ENCODE peak calls at places on chromosome 5, in seven cellular contexts. J is PC-3, S is psoas muscle, L is Peyer's patch, O is GM13976, C is lower lobe of right lung, N is RWPE1. U is an unnamed sample.

GRCh38 chr5:172658869-172659513 is 17.9 kb downstream of the NEURL1B start:
- DNase-seq in J (no peak), S (peak), L (peak), O (no peak), C (peak), N (no peak), U (no peak)

GRCh38 chr5:144583493-144584154 is 413.0 kb downstream of the KCTD16 start:
- DNase-seq in J (no peak), S (no peak), L (no peak), O (no peak), C (no peak), N (no peak), U (no peak)

GRCh38 chr5:108801301-108801700 is 53.6 kb downstream of the FER start:
- DNase-seq in J (no peak), S (no peak), L (no peak), O (no peak), C (no peak), N (no peak), U (no peak)

GRCh38 chr5:72302171-72302570 is 17.9 kb downstream of the MRPS27 start:
- DNase-seq in J (no peak), S (no peak), L (no peak), O (no peak), C (no peak), N (no peak), U (no peak)

GRCh38 chr5:9667906-9668305 is 37.8 kb upstream of the TAS2R1 start:
- DNase-seq in J (no peak), S (no peak), L (no peak), O (no peak), C (no peak), N (no peak), U (no peak)

GRCh38 chr5:134110382-134110781 is 4.1 kb upstream of the TCF7 start:
- DNase-seq in J (no peak), S (no peak), L (no peak), O (peak), C (no peak), N (peak), U (no peak)

GRCh38 chr5:64693636-64694035 is 3.3 kb downstream of the SHISAL2B start:
- DNase-seq in J (peak), S (no peak), L (no peak), O (no peak), C (no peak), N (peak), U (no peak)

GRCh38 chr5:13278148-13278547 is 666.3 kb downstream of the DNAH5 start:
- DNase-seq in J (peak), S (no peak), L (no peak), O (no peak), C (no peak), N (no peak), U (no peak)

GRCh38 chr5:159286420-159287035 is 23.4 kb downstream of the UBLCP1 start:
- DNase-seq in J (peak), S (no peak), L (no peak), O (no peak), C (no peak), N (no peak), U (no peak)

GRCh38 chr5:111364992-111365391 is 140.8 kb downstream of the CAMK4 start:
- DNase-seq in J (peak), S (no peak), L (no peak), O (no peak), C (no peak), N (no peak), U (no peak)

GRCh38 chr5:158115468-158115867 is 256.5 kb upstream of the CLINT1 start:
- DNase-seq in J (no peak), S (no peak), L (no peak), O (no peak), C (no peak), N (no peak), U (no peak)

GRCh38 chr5:66655395-66656324 is 59.5 kb downstream of the MAST4 start:
- DNase-seq in J (no peak), S (no peak), L (no peak), O (no peak), C (no peak), N (no peak), U (no peak)

GRCh38 chr5:54398191-54398590 is 57.3 kb upstream of the HSPB3 start:
- DNase-seq in J (no peak), S (no peak), L (no peak), O (no peak), C (no peak), N (no peak), U (no peak)

GRCh38 chr5:79513519-79514390 is at the start of gene HOMER1:
- DNase-seq in J (peak), S (peak), L (peak), O (peak), C (peak), N (peak), U (peak)

GRCh38 chr5:33491941-33492340 is 51.2 kb downstream of the TARS1 start:
- DNase-seq in J (no peak), S (no peak), L (no peak), O (no peak), C (no peak), N (no peak), U (no peak)

GRCh38 chr5:756865-757345 is 27.6 kb downstream of the ZDHHC11B start:
- DNase-seq in J (no peak), S (no peak), L (peak), O (peak), C (peak), N (no peak), U (peak)

GRCh38 chr5:142544946-142545652 is 140.8 kb downstream of the FGF1 start:
- DNase-seq in J (no peak), S (no peak), L (no peak), O (no peak), C (no peak), N (no peak), U (no peak)

GRCh38 chr5:140225396-140225795 is 50.4 kb downstream of the CYSTM1 start:
- DNase-seq in J (no peak), S (no peak), L (no peak), O (no peak), C (no peak), N (no peak), U (no peak)

GRCh38 chr5:73940026-73940425 is 314.0 kb downstream of the ARHGEF28 start:
- DNase-seq in J (no peak), S (no peak), L (no peak), O (no peak), C (no peak), N (no peak), U (no peak)

DNA sequence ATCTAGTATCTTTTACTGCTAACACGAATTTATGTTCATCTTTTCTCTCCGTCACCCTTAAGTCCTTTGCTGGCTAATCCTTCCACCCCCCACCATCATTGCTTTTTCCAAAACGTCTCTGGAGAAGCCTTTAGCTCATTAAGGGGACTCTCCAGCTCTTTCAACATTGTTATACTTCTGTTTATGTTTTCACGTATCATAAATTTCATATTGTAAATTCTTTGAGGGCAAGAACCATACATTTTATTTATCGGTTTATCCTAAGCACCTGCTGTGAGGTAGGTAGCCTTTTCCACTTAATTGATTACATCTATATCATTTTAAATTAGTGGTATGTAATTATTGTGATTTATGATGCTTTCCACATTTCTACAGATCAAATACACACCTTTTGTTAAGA is 15.6 kb upstream of the SNX2 start:
- DNase-seq in J (no peak), S (no peak), L (no peak), O (no peak), C (no peak), N (no peak), U (no peak)
- TF ChIP-seq CTCF in J (no peak), S (no peak), L (no peak), O (no peak), C (no peak), N (no peak), U (no peak)

DNA sequence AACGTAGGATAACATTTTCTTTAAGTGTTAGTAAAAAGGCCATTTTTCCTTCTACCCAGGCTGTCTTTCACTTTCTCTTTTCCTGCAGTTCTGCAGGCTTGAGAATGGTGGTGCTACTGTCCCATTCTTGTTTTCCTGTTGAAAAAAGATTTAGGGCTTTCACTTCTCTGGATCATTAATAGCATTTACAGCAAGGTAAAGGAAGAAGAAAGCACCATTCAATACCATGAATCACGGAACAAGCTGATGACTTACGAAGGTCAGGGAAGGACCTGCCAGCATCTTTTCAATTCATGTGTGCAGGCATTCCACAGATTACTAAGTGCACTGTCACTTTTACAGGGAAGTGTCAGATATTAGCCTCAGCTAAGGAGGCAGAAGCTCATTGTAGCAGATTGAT is 292.8 kb downstream of the YTHDC2 start:
- DNase-seq in J (peak), S (no peak), L (no peak), O (no peak), C (no peak), N (no peak), U (no peak)
- TF ChIP-seq CTCF in J (peak), S (no peak), L (no peak), O (no peak), C (peak), N (no peak), U (no peak)

DNA sequence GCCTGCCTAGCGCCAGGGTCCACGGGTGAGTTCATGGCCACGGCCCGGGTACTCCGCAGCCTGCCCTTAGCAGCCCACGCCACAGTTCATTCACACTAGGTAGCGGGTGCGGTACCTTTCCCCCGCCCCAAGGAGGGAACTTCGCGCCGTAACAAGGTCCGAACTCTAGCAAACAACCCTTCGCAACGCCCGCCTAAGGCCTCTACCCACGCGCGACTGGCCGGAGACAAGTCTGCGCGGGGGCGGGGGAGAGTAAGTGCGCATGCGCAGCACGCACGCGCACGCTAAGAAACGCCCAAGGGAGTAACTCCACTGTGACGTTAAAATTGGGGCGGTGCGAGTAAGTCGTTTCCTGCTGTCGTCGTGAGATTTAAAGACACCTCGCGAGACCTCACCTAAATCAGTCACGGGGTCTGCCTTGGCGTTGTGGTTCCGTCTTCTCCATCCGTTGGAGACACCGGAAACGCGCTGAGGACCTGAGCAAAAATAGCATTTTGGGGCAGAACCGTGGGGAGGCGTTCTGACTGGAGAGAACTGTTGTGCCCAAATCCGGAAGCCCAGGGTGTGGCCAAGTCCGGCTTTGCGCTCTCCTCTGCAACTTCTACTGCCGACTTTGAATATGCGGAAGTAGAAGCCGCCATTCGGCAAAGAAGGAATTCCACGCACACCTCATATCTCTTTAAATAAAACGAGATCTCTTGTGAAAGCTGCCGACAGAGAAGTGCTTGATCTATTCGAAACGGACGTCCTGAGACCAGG is at the start of gene RAPGEF6:
- DNase-seq in J (peak), S (peak), L (peak), O (peak), C (peak), N (peak), U (peak)
- TF ChIP-seq CTCF in J (no peak), S (no peak), L (no peak), O (no peak), C (no peak), N (no peak), U (no peak)

GRCh38 chr5:75048457-75048953 is 3.9 kb downstream of the GCNT4 start:
- DNase-seq in J (no peak), S (no peak), L (no peak), O (peak), C (no peak), N (no peak), U (peak)

GRCh38 chr5:75049581-75050274 is 2.6 kb downstream of the GCNT4 start:
- DNase-seq in J (peak), S (no peak), L (peak), O (peak), C (peak), N (peak), U (peak)

GRCh38 chr5:75052461-75053285 is at the start of gene GCNT4:
- DNase-seq in J (peak), S (peak), L (peak), O (peak), C (peak), N (peak), U (peak)

GRCh38 chr5:75051217-75051751 is 1.1 kb downstream of the GCNT4 start:
- DNase-seq in J (no peak), S (no peak), L (peak), O (no peak), C (no peak), N (no peak), U (no peak)

DNA sequence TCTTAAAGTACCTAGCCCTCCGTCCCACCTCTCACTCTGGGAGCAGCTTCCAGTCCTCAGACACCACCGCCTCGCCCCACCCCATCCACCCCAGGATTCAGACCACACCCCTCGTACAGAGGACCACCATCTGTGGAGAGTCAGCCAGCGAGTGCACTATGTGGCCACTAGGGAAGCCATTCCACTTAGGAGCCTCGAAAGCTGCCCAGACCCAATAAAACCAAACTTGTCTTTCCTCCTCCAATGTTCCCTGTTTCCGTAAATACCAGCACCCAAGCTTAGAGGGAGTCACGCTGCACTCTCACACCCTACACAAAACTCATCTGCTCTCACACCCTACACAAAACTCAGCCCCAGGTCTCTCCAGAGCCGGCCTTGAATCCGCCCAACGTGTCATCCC is 1.9 kb downstream of the GCNT4 start:
- DNase-seq in J (peak), S (no peak), L (no peak), O (no peak), C (no peak), N (no peak), U (no peak)
- TF ChIP-seq CTCF in J (no peak), S (no peak), L (no peak), O (no peak), C (no peak), N (no peak), U (no peak)

GRCh38 chr5:93570294-93571110 is 10.5 kb downstream of the NR2F1-AS1 start:
- DNase-seq in J (no peak), S (peak), L (no peak), O (no peak), C (no peak), N (no peak), U (peak)
- TF ChIP-seq CTCF in J (no peak), S (no peak), L (no peak), O (no peak), C (no peak), N (no peak), U (no peak)

GRCh38 chr5:87399720-87400119 is 13.0 kb downstream of the CCNH start:
- DNase-seq in J (no peak), S (no peak), L (no peak), O (no peak), C (no peak), N (no peak), U (no peak)

GRCh38 chr5:87403409-87403808 is 9.3 kb downstream of the CCNH start:
- DNase-seq in J (no peak), S (no peak), L (no peak), O (no peak), C (no peak), N (no peak), U (no peak)

GRCh38 chr5:87401626-87402025 is 11.1 kb downstream of the CCNH start:
- DNase-seq in J (no peak), S (no peak), L (no peak), O (no peak), C (no peak), N (no peak), U (no peak)

GRCh38 chr5:87398981-87399616 is 13.6 kb downstream of the CCNH start:
- DNase-seq in J (no peak), S (no peak), L (no peak), O (no peak), C (no peak), N (peak), U (no peak)

DNA sequence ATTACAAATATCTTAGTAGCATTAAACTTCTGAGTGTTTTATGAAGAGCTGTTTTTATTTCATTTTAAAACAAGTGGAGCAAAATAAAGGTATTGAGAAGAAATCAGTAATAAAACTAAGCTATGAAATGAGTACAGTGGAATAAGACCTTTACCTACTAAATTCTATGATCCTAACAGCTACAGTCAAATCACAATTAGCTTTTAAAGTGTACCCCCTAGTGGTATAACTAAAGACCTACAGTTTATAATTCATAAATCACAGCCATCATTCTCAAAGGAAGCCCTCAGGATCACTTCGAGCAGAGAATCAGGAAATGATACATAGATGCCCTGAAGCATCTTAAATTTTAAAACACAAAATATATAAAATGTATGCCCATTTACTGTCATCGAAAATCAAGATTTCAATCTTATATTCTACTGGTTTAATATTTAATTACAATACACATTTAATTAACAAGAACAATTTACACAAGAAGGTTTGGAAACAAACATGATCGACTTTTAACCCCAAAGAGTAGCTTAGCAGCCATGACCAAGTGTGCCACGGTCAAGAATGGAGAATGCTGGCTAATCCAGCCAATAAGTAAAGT is 12.3 kb downstream of the CCNH start:
- DNase-seq in J (peak), S (no peak), L (no peak), O (peak), C (no peak), N (peak), U (peak)
- TF ChIP-seq CTCF in J (peak), S (peak), L (peak), O (peak), C (peak), N (peak), U (no peak)

GRCh38 chr5:114305402-114306207 is 56.3 kb upstream of the KCNN2 start:
- DNase-seq in J (peak), S (no peak), L (no peak), O (no peak), C (no peak), N (no peak), U (peak)
- TF ChIP-seq CTCF in J (peak), S (peak), L (no peak), O (no peak), C (peak), N (peak), U (peak)

GRCh38 chr5:177041936-177042335 is 19.4 kb downstream of the ZNF346 start:
- DNase-seq in J (no peak), S (no peak), L (no peak), O (no peak), C (no peak), N (no peak), U (no peak)

GRCh38 chr5:177036921-177037320 is 14.4 kb downstream of the ZNF346 start:
- DNase-seq in J (no peak), S (no peak), L (no peak), O (no peak), C (no peak), N (no peak), U (no peak)

GRCh38 chr5:177036443-177036842 is 13.9 kb downstream of the ZNF346 start:
- DNase-seq in J (no peak), S (no peak), L (no peak), O (no peak), C (no peak), N (no peak), U (no peak)

GRCh38 chr5:177040814-177041410 is 18.4 kb downstream of the ZNF346 start:
- DNase-seq in J (no peak), S (no peak), L (no peak), O (no peak), C (no peak), N (no peak), U (no peak)

DNA sequence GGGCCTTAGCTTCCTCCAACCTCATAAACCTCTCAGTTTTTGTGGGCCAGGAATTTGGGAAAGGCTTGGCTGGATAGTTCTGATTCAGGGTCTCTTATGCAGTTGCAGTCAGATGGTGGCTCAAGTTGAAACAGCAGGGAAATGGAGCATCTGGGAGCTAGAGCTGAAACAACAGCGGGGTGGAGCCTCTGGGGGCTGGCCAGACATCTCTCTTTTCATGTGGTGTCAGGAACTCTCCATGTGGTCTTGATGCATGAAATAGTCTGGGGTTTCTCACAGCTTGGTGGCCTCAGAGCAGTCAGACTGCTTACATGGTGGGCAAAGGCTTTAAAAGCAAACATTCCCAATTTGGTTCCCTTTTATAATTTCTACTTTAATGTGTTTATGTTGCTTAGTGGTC is 13.5 kb downstream of the ZNF346 start:
- DNase-seq in J (no peak), S (no peak), L (no peak), O (peak), C (no peak), N (no peak), U (peak)
- TF ChIP-seq CTCF in J (no peak), S (no peak), L (no peak), O (no peak), C (no peak), N (no peak), U (no peak)

U was measured in GM20000.